ENCODE peak calls at places on chromosomes 7 and 10, in four cellular contexts. One of them, this sample, is unnamed.

GRCh38 chr10:930415-931325 is 835 bp downstream of the LARP4B start:
- DNase-seq in iPS DF 19.7: no peak
- DNase-seq in kidney tubule cell: peak; percentile 75
- DNase-seq in fibroblast of gingiva: peak; percentile 26
- DNase-seq in this sample: no peak

GRCh38 chr7:96312502-96312901 is 9.4 kb downstream of the SLC25A13 start:
- DNase-seq in fibroblast of gingiva: no peak
- DNase-seq in kidney tubule cell: no peak
- DNase-seq in iPS DF 19.7: no peak
- DNase-seq in this sample: no peak

GRCh38 chr7:155809947-155810606 is 2.2 kb downstream of the SHH start:
- DNase-seq in kidney tubule cell: no peak
- DNase-seq in fibroblast of gingiva: no peak
- DNase-seq in iPS DF 19.7: no peak
- DNase-seq in this sample: no peak

GRCh38 chr7:149714910-149715471 is 58.4 kb downstream of the ZNF467 start:
- DNase-seq in kidney tubule cell: peak; percentile 34
- DNase-seq in iPS DF 19.7: no peak
- DNase-seq in fibroblast of gingiva: no peak
- DNase-seq in this sample: no peak

GRCh38 chr10:75825220-75825619 is 393.8 kb downstream of the LRMDA start:
- DNase-seq in iPS DF 19.7: no peak
- DNase-seq in fibroblast of gingiva: no peak
- DNase-seq in kidney tubule cell: peak; percentile 1
- DNase-seq in this sample: no peak

GRCh38 chr10:7857259-7857658 is 39.0 kb downstream of the TAF3 start:
- DNase-seq in fibroblast of gingiva: no peak
- DNase-seq in iPS DF 19.7: no peak
- DNase-seq in kidney tubule cell: peak; percentile 3
- DNase-seq in this sample: no peak

GRCh38 chr7:16846611-16847165 is 35.1 kb downstream of the AGR3 start:
- DNase-seq in kidney tubule cell: no peak
- DNase-seq in fibroblast of gingiva: no peak
- DNase-seq in iPS DF 19.7: no peak
- DNase-seq in this sample: no peak

GRCh38 chr7:130009848-130010688 is 41.1 kb downstream of the ZC3HC1 start:
- DNase-seq in fibroblast of gingiva: peak; percentile 68
- DNase-seq in iPS DF 19.7: no peak
- DNase-seq in kidney tubule cell: peak; percentile 99
- DNase-seq in this sample: no peak

GRCh38 chr10:97117372-97117771 is 68.4 kb downstream of the SLIT1 start:
- DNase-seq in iPS DF 19.7: no peak
- DNase-seq in kidney tubule cell: peak; percentile 37
- DNase-seq in fibroblast of gingiva: no peak
- DNase-seq in this sample: no peak

GRCh38 chr10:104255244-104255981 is 721 bp downstream of the GSTO1 start:
- DNase-seq in iPS DF 19.7: no peak
- DNase-seq in kidney tubule cell: peak; percentile 81
- DNase-seq in fibroblast of gingiva: peak; percentile 79
- DNase-seq in this sample: no peak

GRCh38 chr10:101130984-101131961 is at the start of gene TLX1:
- DNase-seq in kidney tubule cell: no peak
- DNase-seq in fibroblast of gingiva: no peak
- DNase-seq in iPS DF 19.7: no peak
- DNase-seq in this sample: no peak

GRCh38 chr10:122343135-122343800 is 31.2 kb upstream of the PLEKHA1 start:
- DNase-seq in fibroblast of gingiva: no peak
- DNase-seq in iPS DF 19.7: no peak
- DNase-seq in kidney tubule cell: no peak
- DNase-seq in this sample: no peak

GRCh38 chr7:142853739-142854504 is 954 bp upstream of the EPHB6 start:
- DNase-seq in kidney tubule cell: peak; percentile 64
- DNase-seq in fibroblast of gingiva: peak; percentile 44
- DNase-seq in iPS DF 19.7: peak; percentile 47
- DNase-seq in this sample: peak; percentile 66

GRCh38 chr7:142496545-142496991 is 238.7 kb upstream of the PRSS58 start:
- DNase-seq in fibroblast of gingiva: peak; percentile 55
- DNase-seq in kidney tubule cell: peak; percentile 49
- DNase-seq in iPS DF 19.7: no peak
- DNase-seq in this sample: peak; percentile 18

GRCh38 chr10:79248341-79248931 is 98.8 kb upstream of the PPIF start:
- DNase-seq in iPS DF 19.7: no peak
- DNase-seq in kidney tubule cell: no peak
- DNase-seq in fibroblast of gingiva: peak; percentile 75
- DNase-seq in this sample: no peak

GRCh38 chr10:93266858-93267257 is 193.2 kb downstream of the CYP26A1 start:
- DNase-seq in kidney tubule cell: no peak
- DNase-seq in iPS DF 19.7: no peak
- DNase-seq in fibroblast of gingiva: no peak
- DNase-seq in this sample: no peak

GRCh38 chr10:117226813-117227451 is 14.0 kb upstream of the SLC18A2 start:
- DNase-seq in fibroblast of gingiva: peak; percentile 6
- DNase-seq in kidney tubule cell: peak; percentile 62
- DNase-seq in iPS DF 19.7: no peak
- DNase-seq in this sample: no peak

GRCh38 chr10:72261323-72262018 is 12.3 kb upstream of the DDIT4 start:
- DNase-seq in fibroblast of gingiva: no peak
- DNase-seq in iPS DF 19.7: no peak
- DNase-seq in kidney tubule cell: peak; percentile 59
- DNase-seq in this sample: no peak

GRCh38 chr7:82714883-82715282 is 271.3 kb upstream of the CACNA2D1 start:
- DNase-seq in fibroblast of gingiva: peak; percentile 78
- DNase-seq in iPS DF 19.7: no peak
- DNase-seq in kidney tubule cell: no peak
- DNase-seq in this sample: no peak

GRCh38 chr10:23081891-23082290 is 13.5 kb upstream of the MSRB2 start:
- DNase-seq in fibroblast of gingiva: no peak
- DNase-seq in iPS DF 19.7: no peak
- DNase-seq in kidney tubule cell: no peak
- DNase-seq in this sample: no peak

GRCh38 chr10:21317902-21318301 is 207.6 kb downstream of the SKIDA1 start:
- DNase-seq in kidney tubule cell: peak; percentile 44
- DNase-seq in fibroblast of gingiva: peak; percentile 46
- DNase-seq in iPS DF 19.7: no peak
- DNase-seq in this sample: no peak

GRCh38 chr7:2709553-2710165 is 21.7 kb downstream of the AMZ1 start:
- DNase-seq in kidney tubule cell: peak; percentile 64
- DNase-seq in iPS DF 19.7: peak; percentile 59
- DNase-seq in fibroblast of gingiva: peak; percentile 30
- DNase-seq in this sample: peak; percentile 90

GRCh38 chr7:21902240-21902639 is 43.5 kb downstream of the CDCA7L start:
- DNase-seq in iPS DF 19.7: no peak
- DNase-seq in kidney tubule cell: peak; percentile 17
- DNase-seq in fibroblast of gingiva: peak; percentile 51
- DNase-seq in this sample: no peak

GRCh38 chr10:4512557-4513286 is 313.3 kb upstream of the AKR1E2 start:
- DNase-seq in iPS DF 19.7: peak; percentile 7
- DNase-seq in kidney tubule cell: peak; percentile 81
- DNase-seq in fibroblast of gingiva: peak; percentile 72
- DNase-seq in this sample: peak; percentile 3

GRCh38 chr10:20737107-20737506 is 160.0 kb downstream of the NEBL start:
- DNase-seq in kidney tubule cell: no peak
- DNase-seq in iPS DF 19.7: no peak
- DNase-seq in fibroblast of gingiva: no peak
- DNase-seq in this sample: no peak

GRCh38 chr10:50637003-50637579 is 13.3 kb upstream of the SGMS1 start:
- DNase-seq in fibroblast of gingiva: no peak
- DNase-seq in kidney tubule cell: peak; percentile 22
- DNase-seq in iPS DF 19.7: no peak
- DNase-seq in this sample: no peak